ENCODE peak calls at places on chromosome 22, in five cellular contexts. M, Q, K, O and I are unnamed samples.

GRCh38 chr22:22914726-22915669 is 27.4 kb downstream of the IGLL5 start:
- DNase-seq in K (no peak), M (no peak), O (no peak), Q (no peak), I (no peak)

GRCh38 chr22:25350551-25350971 is 131.1 kb downstream of the CRYBB2 start:
- DNase-seq in M (no peak), K (no peak), O (no peak), Q (no peak), I (no peak)

GRCh38 chr22:47282366-47282765 is 519.9 kb downstream of the TBC1D22A start:
- DNase-seq in O (no peak), M (no peak), Q (no peak), K (no peak), I (no peak)

GRCh38 chr22:30406400-30406799 is 9.6 kb downstream of the SEC14L2 start:
- DNase-seq in Q (no peak), M (no peak), O (no peak), K (no peak), I (no peak)

GRCh38 chr22:29782061-29782845 is 15.1 kb downstream of the UQCR10 start:
- DNase-seq in K (no peak), M (no peak), Q (no peak), O (no peak), I (no peak)

GRCh38 chr22:21025266-21025665 is 7.1 kb downstream of the SLC7A4 start:
- DNase-seq in M (no peak), K (no peak), O (no peak), Q (no peak), I (no peak)

GRCh38 chr22:17890892-17891291 is 116.6 kb upstream of the BID start:
- DNase-seq in Q (no peak), M (no peak), K (no peak), O (no peak), I (no peak)

GRCh38 chr22:19576460-19577421 is 52.5 kb upstream of the CLDN5 start:
- DNase-seq in M (no peak), O (peak; percentile 54), Q (no peak), K (no peak), I (no peak)

GRCh38 chr22:26553056-26553752 is 36.7 kb downstream of the TPST2 start:
- DNase-seq in M (no peak), K (no peak), O (peak; percentile 47), Q (no peak), I (no peak)

GRCh38 chr22:30880847-30881246 is 87.7 kb downstream of the MORC2 start:
- DNase-seq in Q (no peak), K (no peak), O (no peak), M (no peak), I (no peak)

GRCh38 chr22:38016182-38017078 is 32.1 kb upstream of the SOX10 start:
- DNase-seq in Q (no peak), K (no peak), O (no peak), M (no peak), I (no peak)

GRCh38 chr22:45261407-45262088 is 20.9 kb upstream of the KIAA0930 start:
- DNase-seq in K (no peak), M (no peak), O (no peak), Q (no peak), I (no peak)

GRCh38 chr22:45263790-45264269 is 20.9 kb upstream of the UPK3A start:
- DNase-seq in M (no peak), K (no peak), Q (peak; percentile 46), O (peak; percentile 94), I (peak; percentile 46)

GRCh38 chr22:45262195-45262930 is 21.7 kb upstream of the KIAA0930 start:
- DNase-seq in Q (no peak), O (no peak), K (no peak), M (no peak), I (no peak)

GRCh38 chr22:45265546-45265945 is 19.2 kb upstream of the UPK3A start:
- DNase-seq in Q (no peak), O (no peak), M (no peak), K (no peak), I (no peak)

DNA sequence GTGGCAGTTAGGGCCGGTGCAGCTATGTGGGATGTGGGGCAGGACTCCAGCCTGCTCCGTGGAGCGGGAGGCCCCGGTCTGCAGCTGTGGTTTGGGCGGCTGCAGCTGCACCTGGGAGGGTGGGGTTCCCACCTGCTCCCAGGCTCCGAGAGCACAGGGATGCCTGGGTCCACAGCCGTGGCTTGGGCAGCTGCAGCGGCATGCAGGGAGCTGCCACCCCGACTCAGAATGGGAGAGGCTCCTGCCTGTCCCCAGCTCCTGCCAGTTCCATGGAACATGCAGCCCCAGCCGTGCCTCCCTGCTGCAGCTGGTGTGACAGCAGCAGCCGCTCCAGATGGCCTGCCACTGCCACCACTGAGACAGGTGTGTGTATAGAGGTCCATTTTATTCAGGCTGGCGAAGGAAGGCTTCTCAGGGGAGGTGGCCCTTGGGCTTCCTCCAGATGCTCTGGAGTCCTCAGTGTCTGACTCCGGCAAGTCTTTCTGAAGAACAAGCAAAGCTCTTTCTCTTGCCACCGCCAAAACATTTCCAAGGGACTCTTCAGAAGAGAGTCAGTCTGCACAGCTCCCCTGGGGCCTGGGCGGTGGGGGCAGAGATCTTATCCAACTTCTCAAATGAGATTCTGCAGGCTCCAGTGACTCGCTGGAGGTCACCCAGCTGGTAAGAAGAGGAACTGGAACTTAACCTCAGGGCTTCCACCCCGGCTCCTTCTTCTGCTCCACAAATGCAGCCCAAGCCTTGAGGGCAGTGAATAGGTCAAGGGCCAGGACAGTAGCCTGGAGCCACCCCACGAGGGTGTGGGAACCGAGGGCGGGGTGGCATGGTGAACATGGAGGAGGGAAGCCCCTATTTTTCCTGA is 21.6 kb upstream of the UPK3A start:
- DNase-seq in Q (no peak), O (no peak), K (no peak), M (peak; percentile 71), I (no peak)
- H3K4me3 ChIP-seq in Q (no peak overlapping the region), O (no peak overlapping the region), K (no peak overlapping the region), M (peak overlapping the region; percentile 26), I (no peak overlapping the region)

DNA sequence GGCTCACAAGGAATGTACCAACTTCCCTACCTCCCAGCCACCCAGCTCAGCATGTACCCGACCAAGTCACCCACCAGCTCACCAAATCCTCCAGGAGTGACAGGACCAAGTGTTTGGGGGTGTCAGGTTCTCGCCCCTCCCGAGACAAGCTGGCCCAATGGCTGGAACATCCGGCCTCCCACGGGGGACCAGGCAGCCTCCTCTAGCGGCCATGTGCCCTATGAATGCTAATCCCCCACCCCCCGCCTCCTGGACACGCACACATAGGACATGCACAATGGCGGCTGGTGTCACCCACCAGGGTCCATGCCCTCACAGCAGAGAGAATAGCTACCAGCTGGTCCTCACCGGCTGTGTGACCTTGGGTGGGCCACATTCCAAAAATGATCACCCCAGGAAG is 151.0 kb downstream of the MN1 start:
- DNase-seq in M (no peak), Q (no peak), K (no peak), O (no peak), I (no peak)
- H3K9me3 ChIP-seq in M (no peaks in the 10 kb centered on the region), Q (no peaks in the 10 kb centered on the region), K (no peaks in the 10 kb centered on the region), O (no peaks in the 10 kb centered on the region), I (no peaks in the 10 kb centered on the region)

GRCh38 chr22:40603088-40603605 is 33.4 kb downstream of the MRTFA start:
- DNase-seq in Q (no peak), M (no peak), O (no peak), K (no peak), I (no peak)
- TF ChIP-seq SIN3A in Q (no peak), M (no peak), O (no peak), K (no peak), I (no peak)

GRCh38 chr22:35349368-35349703 is 31.6 kb upstream of the HMOX1 start:
- DNase-seq in M (no peak), Q (no peak), O (no peak), K (no peak), I (no peak)
- H3K4me3 ChIP-seq in M (no peak overlapping the region), Q (no peak overlapping the region), O (no peak overlapping the region), K (no peak overlapping the region), I (no peak overlapping the region)

DNA sequence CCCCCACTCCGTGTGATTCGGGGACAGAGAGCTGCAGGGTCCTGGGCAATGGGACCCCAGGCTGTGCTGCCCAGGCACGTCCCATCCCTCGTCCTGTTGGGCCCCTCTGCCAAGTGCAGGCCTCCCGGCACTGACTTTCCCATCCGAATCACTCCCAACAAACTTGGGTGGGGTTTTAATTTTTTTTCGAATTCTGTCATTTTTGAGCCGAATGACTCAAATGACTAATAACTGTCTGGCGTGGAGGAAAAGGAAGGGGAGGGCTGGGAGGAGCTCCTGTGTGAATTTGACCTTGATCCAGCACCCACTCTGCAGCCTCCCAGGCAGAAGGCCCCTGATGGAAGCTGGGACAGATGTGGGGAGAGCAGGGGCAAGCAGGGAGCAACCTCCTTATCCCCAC is 1173.2 kb downstream of the BRD1 start:
- DNase-seq in O (no peak), K (no peak), Q (no peak), M (no peak), I (no peak)
- H3K9me3 ChIP-seq in O (no peaks in the 10 kb centered on the region), K (no peaks in the 10 kb centered on the region), Q (no peaks in the 10 kb centered on the region), M (no peaks in the 10 kb centered on the region), I (no peaks in the 10 kb centered on the region)